ENCODE peak calls at places on chromosomes 11 and 22, in seven cellular contexts. G is effector memory CD4-positive, alpha-beta T cell; T is breast epithelium; I is transverse colon; M is tibial artery; Q is PC-3; R is SK-N-SH. B is an unnamed sample. For H3K4me1, the result is how much of the 10 kb centered on the place peaks cover.

GRCh38 chr11:2251138-2251537 is 19.2 kb downstream of the ASCL2 start:
- DNase-seq in I (no peak), T (peak), Q (no peak), R (no peak), M (no peak), G (no peak), B (no peak)

GRCh38 chr11:99739464-99740089 is 718.8 kb downstream of the CNTN5 start:
- DNase-seq in Q (peak), I (no peak), G (no peak), M (no peak), T (no peak), R (peak), B (no peak)

GRCh38 chr11:68928481-68928880 is 24.8 kb downstream of the IGHMBP2 start:
- DNase-seq in T (no peak), R (no peak), Q (no peak), I (no peak), G (no peak), M (no peak), B (no peak)

GRCh38 chr11:69559181-69559580 is 77.7 kb downstream of the LINC01488 start:
- DNase-seq in R (no peak), Q (no peak), M (no peak), I (no peak), T (no peak), G (no peak), B (no peak)

GRCh38 chr11:58567889-58568512 is 7.7 kb downstream of the LPXN start:
- DNase-seq in R (peak), G (peak), T (peak), I (peak), Q (peak), M (no peak), B (no peak)

GRCh38 chr22:27883656-27884350 is 35.3 kb downstream of the PITPNB start:
- DNase-seq in I (no peak), Q (no peak), R (no peak), G (no peak), M (no peak), T (no peak), B (no peak)

GRCh38 chr11:48154162-48154561 is 62.4 kb upstream of the OR4B1 start:
- DNase-seq in G (no peak), Q (peak), R (no peak), I (no peak), T (no peak), M (no peak), B (no peak)

GRCh38 chr11:3120071-3120792 is 44.9 kb downstream of the OSBPL5 start:
- DNase-seq in G (no peak), M (peak), R (peak), Q (no peak), I (peak), T (peak), B (peak)

GRCh38 chr11:41201156-41201555 is 258.3 kb downstream of the LRRC4C start:
- DNase-seq in Q (peak), T (no peak), G (no peak), M (no peak), I (no peak), R (peak), B (no peak)

GRCh38 chr11:75931124-75931523 is 116.1 kb downstream of the UVRAG start:
- DNase-seq in R (no peak), Q (peak), G (no peak), T (no peak), M (no peak), I (no peak), B (no peak)

GRCh38 chr11:19380375-19380774 is 139.6 kb upstream of the E2F8 start:
- DNase-seq in G (no peak), R (no peak), M (no peak), I (no peak), T (no peak), Q (peak), B (no peak)

GRCh38 chr11:12642040-12642439 is 32.2 kb upstream of the TEAD1 start:
- DNase-seq in G (no peak), R (no peak), T (no peak), I (no peak), Q (no peak), M (no peak), B (no peak)

GRCh38 chr22:49508561-49508960 is 319.1 kb downstream of the BRD1 start:
- DNase-seq in T (no peak), M (no peak), Q (no peak), R (no peak), I (no peak), G (no peak), B (no peak)

GRCh38 chr22:46113110-46113909 is 37.0 kb upstream of the PPARA start:
- DNase-seq in R (no peak), I (no peak), T (no peak), G (no peak), M (no peak), Q (no peak), B (no peak)

GRCh38 chr22:46112405-46112804 is 37.9 kb upstream of the PPARA start:
- DNase-seq in G (no peak), R (no peak), I (no peak), M (no peak), Q (no peak), T (no peak), B (no peak)

GRCh38 chr22:46114518-46115387 is 35.6 kb upstream of the PPARA start:
- DNase-seq in T (no peak), M (no peak), Q (no peak), G (no peak), R (no peak), I (no peak), B (peak)

GRCh38 chr22:46115388-46115678 is 35.0 kb upstream of the PPARA start:
- DNase-seq in Q (no peak), I (no peak), T (no peak), M (no peak), R (no peak), G (no peak), B (no peak)

DNA sequence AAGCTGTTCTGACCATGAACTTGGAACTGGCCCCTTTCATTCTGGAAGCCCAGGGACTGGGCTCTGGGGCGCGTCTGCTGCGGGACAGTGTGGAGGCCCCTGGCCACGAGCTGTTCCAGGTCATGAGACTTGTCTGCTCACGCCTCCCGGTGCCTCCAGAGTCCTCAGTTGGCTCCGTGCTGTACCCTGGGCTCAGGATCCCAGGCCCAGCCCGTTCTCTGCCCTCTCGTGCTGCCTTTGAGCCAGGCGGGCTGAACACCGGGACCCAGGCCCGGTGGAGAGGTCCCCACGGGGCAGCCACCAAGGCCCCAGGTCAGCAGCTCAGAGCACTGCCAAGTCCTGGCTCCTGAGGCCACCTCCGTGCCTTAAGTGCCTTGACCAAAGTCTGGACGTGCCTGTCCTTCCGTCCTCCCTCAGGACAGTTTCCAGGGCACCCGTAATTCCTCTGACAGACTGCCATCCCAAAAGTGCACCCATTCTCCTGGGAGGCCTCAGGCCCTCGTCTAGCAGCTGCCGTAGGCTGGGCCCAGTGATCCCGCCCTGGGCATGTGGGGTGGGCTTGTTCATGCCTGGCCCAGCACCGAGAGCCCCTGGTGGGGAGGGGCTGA is 36.3 kb upstream of the PPARA start:
- DNase-seq in I (no peak), M (no peak), G (no peak), Q (no peak), R (no peak), T (no peak), B (peak)
- H3K4me1 ChIP-seq in I (under half), M (half or more), G (under half), Q (under half), R (half or more), T (under half), B (half or more)

DNA sequence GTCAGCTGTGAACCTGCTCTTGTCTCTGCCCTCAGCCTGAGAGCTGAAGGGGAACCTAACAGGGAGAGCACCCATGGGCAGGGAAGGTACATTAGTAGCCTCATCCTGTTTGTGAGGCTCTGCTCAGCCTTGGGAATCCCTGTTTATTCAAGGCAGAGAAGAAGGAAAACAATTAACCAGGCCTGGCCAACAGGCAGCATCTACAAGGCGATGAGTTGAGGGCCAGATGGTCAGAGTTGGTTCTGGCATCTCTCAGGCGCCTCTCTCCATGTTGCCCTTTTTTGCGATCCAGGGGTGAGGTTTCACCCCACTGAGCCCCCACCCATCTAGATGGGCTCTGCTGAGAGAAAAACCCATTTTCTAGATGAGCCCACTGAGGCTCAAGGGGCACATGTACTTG is 54.0 kb upstream of the TOP3B start:
- DNase-seq in G (no peak), M (no peak), I (no peak), T (no peak), R (no peak), Q (no peak), B (no peak)
- H3K4me1 ChIP-seq in G (under half), M (under half), I (under half), T (under half), R (under half), Q (under half), B (under half)

DNA sequence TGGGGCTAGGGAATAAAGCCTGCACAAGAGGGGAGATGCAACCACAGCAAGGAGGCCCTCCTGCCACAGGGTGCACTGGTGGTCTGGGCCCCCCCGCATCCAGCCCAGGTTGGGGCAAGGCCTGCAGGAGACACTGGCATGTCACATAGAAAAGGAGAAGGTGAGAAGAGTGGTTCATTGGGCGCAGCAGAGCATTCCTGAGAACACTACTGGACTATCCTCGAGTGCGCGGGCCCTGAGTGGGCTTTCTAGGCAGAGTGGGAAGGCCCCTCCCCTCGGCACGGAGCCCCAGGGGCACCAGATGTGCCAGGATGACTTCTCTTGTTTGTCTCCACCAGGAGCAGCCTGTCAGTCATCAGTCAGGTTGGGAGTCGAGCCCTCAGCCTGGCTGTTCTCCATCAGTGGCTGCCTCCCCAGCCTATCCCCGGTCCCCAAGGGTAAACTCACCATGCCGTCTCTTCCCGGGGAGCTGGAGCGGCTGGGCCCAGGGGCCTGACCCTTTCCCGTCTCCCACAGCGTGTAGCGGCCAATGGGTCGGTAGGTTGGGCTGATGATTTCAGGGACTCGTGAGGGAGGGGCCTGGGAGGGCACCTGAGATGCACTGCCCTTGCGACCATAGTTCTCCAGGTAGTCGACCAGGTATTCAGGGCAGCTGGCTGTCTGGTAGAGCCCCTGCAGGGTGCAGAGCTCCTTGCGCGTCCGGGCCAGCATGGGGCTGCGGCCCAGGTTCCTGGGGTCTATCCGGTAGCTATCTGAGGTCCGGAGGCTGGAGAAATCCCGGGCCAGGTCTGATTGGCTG is 9.0 kb downstream of the USP2 start:
- DNase-seq in R (no peak), Q (no peak), I (no peak), G (no peak), M (no peak), T (peak), B (peak)
- H3K4me1 ChIP-seq in R (half or more), Q (under half), I (under half), G (under half), M (half or more), T (under half), B (half or more)

GRCh38 chr22:26662160-26662559 is 4.8 kb downstream of the MIAT start:
- DNase-seq in M (no peak), I (no peak), G (no peak), Q (no peak), R (no peak), T (no peak), B (no peak)

GRCh38 chr22:26658671-26659478 is 1.5 kb downstream of the MIAT start:
- DNase-seq in Q (peak), M (no peak), G (peak), I (peak), T (no peak), R (peak), B (peak)

GRCh38 chr22:26656896-26657851 is at the start of gene MIAT:
- DNase-seq in Q (no peak), R (peak), I (peak), T (no peak), G (peak), M (no peak), B (no peak)

GRCh38 chr22:26660961-26661578 is 3.7 kb downstream of the MIAT start:
- DNase-seq in M (no peak), G (no peak), I (no peak), T (no peak), R (no peak), Q (no peak), B (no peak)

GRCh38 chr22:26658161-26658560 is 773 bp downstream of the MIAT start:
- DNase-seq in T (no peak), G (no peak), M (no peak), I (no peak), Q (no peak), R (no peak), B (no peak)
- H3K4me1 ChIP-seq in T (under half), G (under half), M (under half), I (under half), Q (under half), R (under half), B (under half)